ENCODE peak calls at places on chromosomes 6 and 20, in four cellular contexts. X is GM23248, S is right cardiac atrium, T is IMR-90. Q is an unnamed sample. For H3K4me1, the result is how much of the 10 kb centered on the place peaks cover.

GRCh38 chr6:49713346-49713745 is at the start of gene CRISP2:
- DNase-seq in X (no peak), T (no peak), S (no peak), Q (no peak)

GRCh38 chr20:37749620-37750403 is 56.0 kb downstream of the CTNNBL1 start:
- DNase-seq in S (no peak), X (no peak), T (peak), Q (no peak)

GRCh38 chr6:75128881-75129570 is 76.8 kb downstream of the COL12A1 start:
- DNase-seq in X (peak), S (no peak), T (no peak), Q (no peak)

GRCh38 chr20:60211618-60212463 is 253.6 kb downstream of the CDH26 start:
- DNase-seq in T (no peak), S (no peak), X (no peak), Q (no peak)

GRCh38 chr6:1945235-1945832 is 300.1 kb downstream of the GMDS start:
- DNase-seq in X (no peak), S (no peak), T (no peak), Q (no peak)

GRCh38 chr20:53887973-53888372 is 182.4 kb downstream of the BCAS1 start:
- DNase-seq in T (no peak), X (no peak), S (no peak), Q (no peak)

GRCh38 chr20:13220194-13220856 is 749 bp upstream of the ISM1 start:
- DNase-seq in S (peak), T (peak), X (peak), Q (peak)

GRCh38 chr6:141152951-141153350 is 979.8 kb upstream of the GJE1 start:
- DNase-seq in T (no peak), X (peak), S (no peak), Q (no peak)

GRCh38 chr20:52965819-52966218 is 6.3 kb upstream of the TSHZ2 start:
- DNase-seq in S (no peak), X (no peak), T (no peak), Q (no peak)

GRCh38 chr6:108684809-108685329 is 124.2 kb downstream of the FOXO3 start:
- DNase-seq in S (no peak), T (peak), X (peak), Q (peak)

GRCh38 chr6:19836799-19837510 is at the start of gene ID4:
- DNase-seq in X (peak), T (peak), S (peak), Q (peak)

GRCh38 chr6:148316308-148316707 is 26.3 kb upstream of the SASH1 start:
- DNase-seq in X (no peak), S (no peak), T (no peak), Q (no peak)

GRCh38 chr6:148885154-148885870 is 138.5 kb downstream of the UST start:
- DNase-seq in X (peak), S (no peak), T (peak), Q (peak)

GRCh38 chr20:20019123-20019522 is 2.0 kb downstream of the NAA20 start:
- DNase-seq in S (no peak), T (no peak), X (no peak), Q (no peak)

GRCh38 chr20:408843-409696 is 971 bp downstream of the RBCK1 start:
- DNase-seq in S (no peak), T (no peak), X (peak), Q (no peak)

GRCh38 chr6:11232177-11232967 is at the start of gene NEDD9:
- DNase-seq in X (peak), T (peak), S (peak), Q (peak)

GRCh38 chr6:82775989-82776388 is 289.7 kb downstream of the UBE3D start:
- DNase-seq in S (no peak), T (no peak), X (no peak), Q (no peak)

GRCh38 chr20:33914871-33915270 is 78.8 kb upstream of the RALY start:
- DNase-seq in X (peak), S (no peak), T (peak), Q (no peak)

GRCh38 chr6:155414049-155414448 is 41.6 kb downstream of the NOX3 start:
- DNase-seq in X (no peak), T (no peak), S (no peak), Q (no peak)

GRCh38 chr6:80425089-80425823 is 318.8 kb downstream of the BCKDHB start:
- DNase-seq in T (peak), S (no peak), X (peak), Q (peak)

GRCh38 chr20:34525709-34526416 is 9.6 kb downstream of the DYNLRB1 start:
- DNase-seq in X (peak), T (peak), S (peak), Q (peak)

GRCh38 chr6:29708432-29709177 is 14.6 kb upstream of the HLA-F start:
- DNase-seq in S (no peak), T (no peak), X (no peak), Q (no peak)

GRCh38 chr6:73129653-73130443 is 95.4 kb downstream of the KHDC1L start:
- DNase-seq in X (peak), S (peak), T (peak), Q (peak)

DNA sequence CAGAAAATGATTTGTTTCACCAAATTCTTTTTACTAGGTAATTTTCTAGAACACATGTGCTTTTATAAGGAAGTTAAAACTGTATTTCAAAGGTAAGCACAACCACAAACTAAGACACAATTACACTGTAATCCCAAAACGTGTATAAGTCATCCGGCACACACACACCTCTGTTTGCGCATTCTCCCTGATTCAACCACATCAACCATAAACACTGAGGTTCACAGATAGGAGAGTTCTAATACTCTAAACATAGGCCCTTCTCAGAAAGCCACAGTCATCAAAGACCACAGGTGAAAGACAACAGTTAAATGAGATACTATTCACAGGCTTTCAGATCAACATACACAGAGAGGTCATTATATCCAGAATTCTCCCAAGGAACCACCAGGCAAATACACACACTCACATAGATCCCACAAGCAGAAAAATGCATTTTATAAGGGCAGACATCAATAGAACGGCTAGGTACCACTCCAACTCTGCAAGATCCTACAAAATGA is 6.8 kb upstream of the FBXO9 start:
- DNase-seq in S (no peak), T (no peak), X (no peak), Q (no peak)
- H3K4me1 ChIP-seq in S (under half), T (under half), X (under half), Q (under half)

GRCh38 chr6:134049176-134049575 is 3.2 kb downstream of the SLC2A12 start:
- DNase-seq in X (no peak), S (no peak), T (no peak), Q (no peak)
- H3K4me1 ChIP-seq in X (under half), S (under half), T (under half), Q (under half)

DNA sequence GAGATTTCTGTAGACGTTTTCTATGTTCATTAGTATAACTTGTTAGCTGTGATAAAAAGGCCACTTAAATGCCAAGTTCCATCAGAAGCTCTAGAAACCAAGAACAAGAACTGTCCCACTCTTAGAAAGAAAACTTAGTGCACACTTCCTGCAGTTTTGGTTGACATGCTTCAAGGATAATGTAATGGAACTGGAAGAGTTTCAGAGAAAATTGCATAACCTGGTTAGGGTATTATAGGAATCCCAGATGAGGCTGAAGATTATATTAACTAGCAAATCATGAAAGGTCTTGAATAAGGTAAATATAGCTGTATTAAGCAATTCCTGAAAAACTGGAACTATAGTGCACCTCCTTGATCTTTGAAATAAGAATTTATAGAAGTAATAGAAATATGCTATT is 1.8 kb upstream of the PHACTR2 start:
- DNase-seq in S (no peak), T (peak), X (peak), Q (peak)
- H3K4me1 ChIP-seq in S (under half), T (under half), X (half or more), Q (under half)

GRCh38 chr20:50366270-50367103 is 143.7 kb upstream of the PTPN1 start:
- DNase-seq in S (peak), X (no peak), T (peak), Q (peak)
- H3K4me1 ChIP-seq in S (under half), X (under half), T (under half), Q (under half)

Q was measured in mesenchymal stem cell.